ENCODE peak calls at places on chromosomes 13 and 19, in six cellular contexts. T is HL-60, H is HCT116, A is thoracic aorta, Q is heart left ventricle, L is astrocyte. C is an unnamed sample.

GRCh38 chr19:57245959-57246358 is 5.5 kb downstream of the ZNF805 start:
- DNase-seq in Q (no peak), T (no peak), L (no peak), H (no peak), A (no peak), C (no peak)

GRCh38 chr19:6811906-6812305 is 39.4 kb downstream of the VAV1 start:
- DNase-seq in A (no peak), Q (no peak), L (peak), T (peak), H (peak), C (peak)

GRCh38 chr19:39765091-39766076 is 13.3 kb upstream of the LEUTX start:
- DNase-seq in L (peak), T (peak), Q (peak), A (no peak), H (peak), C (no peak)

GRCh38 chr19:36891768-36892357 is 24.2 kb downstream of the ZNF829 start:
- DNase-seq in L (no peak), Q (no peak), A (no peak), H (no peak), T (no peak), C (no peak)

GRCh38 chr13:26465514-26465913 is 92.0 kb upstream of the WASF3 start:
- DNase-seq in Q (peak), A (no peak), H (no peak), L (no peak), T (no peak), C (no peak)

GRCh38 chr19:47658431-47659383 is 49.8 kb downstream of the BICRA start:
- DNase-seq in L (peak), H (no peak), T (no peak), A (no peak), Q (no peak), C (no peak)

GRCh38 chr19:15331419-15332310 is 674 bp downstream of the BRD4 start:
- DNase-seq in L (no peak), T (peak), A (no peak), H (no peak), Q (peak), C (no peak)

GRCh38 chr13:85655040-85655439 is 144.2 kb downstream of the SLITRK6 start:
- DNase-seq in L (no peak), H (no peak), T (no peak), A (no peak), Q (no peak), C (no peak)

GRCh38 chr19:35122687-35123551 is 7.3 kb downstream of the FXYD3 start:
- DNase-seq in Q (no peak), A (no peak), T (no peak), H (no peak), L (no peak), C (no peak)

GRCh38 chr19:22523940-22524339 is 101.8 kb upstream of the ZNF98 start:
- DNase-seq in T (no peak), Q (no peak), H (no peak), A (no peak), L (no peak), C (no peak)

GRCh38 chr19:39778763-39779162 is at the start of gene LEUTX:
- DNase-seq in H (no peak), T (no peak), L (no peak), Q (no peak), A (no peak), C (no peak)

GRCh38 chr13:45799451-45799850 is 52.1 kb downstream of the SIAH3 start:
- DNase-seq in A (no peak), Q (no peak), H (no peak), L (no peak), T (no peak), C (no peak)

GRCh38 chr13:109131698-109132257 is 502.4 kb downstream of the MYO16 start:
- DNase-seq in Q (no peak), L (peak), T (peak), A (no peak), H (no peak), C (no peak)

GRCh38 chr13:46184277-46184699 is 2.3 kb upstream of the LCP1 start:
- DNase-seq in L (no peak), Q (peak), T (peak), H (peak), A (no peak), C (no peak)

GRCh38 chr13:99018418-99019180 is 40.7 kb upstream of the DOCK9 start:
- DNase-seq in Q (no peak), T (no peak), H (no peak), L (peak), A (no peak), C (no peak)

GRCh38 chr19:10209305-10209704 is 14.6 kb upstream of the DNMT1 start:
- DNase-seq in L (peak), T (no peak), H (no peak), Q (no peak), A (no peak), C (no peak)

GRCh38 chr13:76289558-76289957 is 596.6 kb downstream of the KCTD12 start:
- DNase-seq in H (no peak), Q (no peak), A (no peak), L (no peak), T (no peak), C (no peak)

GRCh38 chr19:39843919-39844793 is 2.0 kb downstream of the FBL start:
- DNase-seq in Q (no peak), A (no peak), T (peak), L (peak), H (no peak), C (no peak)

GRCh38 chr19:791605-792360 is 5.5 kb upstream of the PTBP1 start:
- DNase-seq in L (no peak), T (no peak), Q (no peak), A (no peak), H (no peak), C (no peak)

GRCh38 chr13:45196622-45197021 is 4.2 kb downstream of the KCTD4 start:
- DNase-seq in H (no peak), L (peak), A (no peak), T (no peak), Q (no peak), C (no peak)

DNA sequence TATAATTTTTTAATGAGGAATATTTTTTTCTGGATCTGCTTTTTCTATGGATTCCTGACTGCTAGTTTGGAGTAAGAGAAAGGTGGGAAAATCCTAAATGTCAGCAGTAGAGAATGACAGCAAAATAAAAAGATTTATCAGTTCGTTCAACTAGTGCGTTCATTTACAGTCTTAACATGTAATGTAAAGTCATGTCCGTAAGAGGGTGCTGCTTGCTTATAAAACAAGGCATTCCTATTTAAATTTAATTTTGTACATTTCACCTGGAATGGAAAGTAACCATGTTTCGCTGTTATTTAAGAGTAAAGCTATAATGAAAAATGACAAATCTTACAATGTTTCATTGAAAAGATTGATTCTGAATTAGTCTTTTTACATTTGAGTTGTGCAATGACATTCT is 76.6 kb downstream of the ZMYM2 start:
- DNase-seq in Q (no peak), H (no peak), T (no peak), A (no peak), L (no peak), C (no peak)
- TF ChIP-seq CTCF in Q (peak), H (no peak), T (no peak), A (no peak), L (no peak), C (peak)

DNA sequence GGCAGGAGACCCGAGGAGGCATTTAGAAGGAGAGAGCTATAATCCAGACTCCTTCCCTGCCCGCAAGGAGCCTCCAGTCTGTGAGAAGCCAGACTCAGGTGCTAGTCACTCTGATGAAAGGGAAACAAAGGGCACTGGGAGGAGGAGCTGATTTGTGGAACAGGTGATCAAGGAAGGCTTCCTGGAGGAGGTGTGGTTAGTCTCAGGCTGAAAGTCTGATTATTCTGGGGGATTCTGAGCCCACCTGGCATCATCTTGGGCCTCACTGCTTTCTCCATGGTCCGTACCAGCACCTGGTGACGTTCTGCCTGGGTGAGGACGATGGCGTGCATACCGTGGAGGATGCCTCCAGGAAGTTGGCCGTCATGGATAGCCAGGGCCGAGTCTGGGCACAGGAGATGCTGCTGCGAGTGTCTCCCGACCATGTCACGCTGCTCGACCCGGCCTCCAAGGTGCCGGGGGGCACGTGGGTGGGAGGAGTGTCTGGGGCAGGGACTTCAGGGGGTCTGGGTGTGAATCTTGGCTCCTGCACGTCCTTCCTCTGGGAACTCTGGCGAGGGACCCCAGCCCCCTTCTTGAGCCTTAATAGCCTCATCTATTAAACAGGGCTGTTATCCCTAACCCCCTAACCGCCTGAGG is 3.9 kb downstream of the EPS8L1 start:
- DNase-seq in A (no peak), L (no peak), T (no peak), Q (no peak), H (no peak), C (no peak)
- H3K4me3 ChIP-seq in A (peak), L (no peak), T (peak), Q (no peak), H (peak), C (no peak)

DNA sequence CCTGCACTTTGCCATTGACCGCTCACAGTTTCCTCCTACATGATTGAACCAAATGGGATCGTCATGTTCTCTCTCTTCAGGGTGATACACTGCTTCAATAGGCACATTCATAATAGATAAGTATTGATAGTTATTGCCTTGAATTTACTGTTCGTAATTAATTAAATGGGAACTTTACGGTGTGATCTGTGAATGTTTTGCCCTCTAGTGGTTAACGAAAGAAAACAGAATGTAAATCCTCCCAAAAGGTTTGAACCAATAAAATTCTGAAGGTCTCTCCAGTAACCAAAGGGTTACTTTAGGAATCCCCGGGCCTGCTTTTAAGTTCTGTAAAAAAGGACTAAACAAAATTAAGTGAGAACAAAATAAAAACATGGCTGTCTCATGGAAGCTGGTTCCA is 389.3 kb downstream of the DACH1 start:
- DNase-seq in H (peak), Q (no peak), T (no peak), A (no peak), L (no peak), C (no peak)
- TF ChIP-seq CTCF in H (peak), Q (peak), T (no peak), A (no peak), L (peak), C (no peak)

GRCh38 chr13:95678967-95679366 is 2.0 kb downstream of the DNAJC3 start:
- DNase-seq in L (no peak), T (no peak), H (no peak), Q (no peak), A (no peak), C (no peak)
- H3K4me3 ChIP-seq in L (peak), T (peak), H (no peak), Q (peak), A (peak), C (no peak)

GRCh38 chr19:3443840-3444694 is 36.3 kb downstream of the SMIM24 start:
- DNase-seq in L (no peak), T (no peak), Q (peak), A (no peak), H (no peak), C (no peak)

GRCh38 chr19:3441986-3442329 is 38.4 kb downstream of the SMIM24 start:
- DNase-seq in H (no peak), A (no peak), L (no peak), T (no peak), Q (no peak), C (no peak)

GRCh38 chr19:3442487-3443071 is 37.7 kb downstream of the SMIM24 start:
- DNase-seq in H (no peak), L (no peak), Q (no peak), A (no peak), T (no peak), C (no peak)

GRCh38 chr19:3441089-3441985 is 39.0 kb downstream of the SMIM24 start:
- DNase-seq in A (no peak), Q (no peak), H (no peak), T (no peak), L (no peak), C (no peak)

DNA sequence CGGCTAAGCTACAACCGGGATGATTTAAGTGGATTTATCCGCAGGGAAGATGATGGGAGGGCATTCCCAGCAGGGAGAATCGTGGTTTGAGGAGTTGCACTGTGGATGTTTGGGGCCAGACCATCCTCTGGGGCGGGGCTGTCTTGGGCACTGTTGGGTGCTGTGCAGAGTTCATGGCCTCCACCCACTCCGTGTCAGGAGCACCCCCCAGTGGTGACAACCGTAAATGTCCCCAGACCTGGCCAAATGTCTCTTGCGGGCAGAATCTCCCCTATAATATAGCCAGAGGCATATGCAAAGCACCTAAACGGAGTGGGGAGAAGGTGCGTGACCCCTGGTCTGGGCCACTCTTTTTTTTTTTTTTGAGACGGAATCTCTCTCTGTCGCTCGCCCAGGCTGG is 40.2 kb downstream of the SMIM24 start:
- DNase-seq in H (no peak), Q (no peak), A (no peak), T (peak), L (no peak), C (no peak)
- TF ChIP-seq CTCF in H (peak), Q (peak), A (peak), T (peak), L (peak), C (peak)

DNA sequence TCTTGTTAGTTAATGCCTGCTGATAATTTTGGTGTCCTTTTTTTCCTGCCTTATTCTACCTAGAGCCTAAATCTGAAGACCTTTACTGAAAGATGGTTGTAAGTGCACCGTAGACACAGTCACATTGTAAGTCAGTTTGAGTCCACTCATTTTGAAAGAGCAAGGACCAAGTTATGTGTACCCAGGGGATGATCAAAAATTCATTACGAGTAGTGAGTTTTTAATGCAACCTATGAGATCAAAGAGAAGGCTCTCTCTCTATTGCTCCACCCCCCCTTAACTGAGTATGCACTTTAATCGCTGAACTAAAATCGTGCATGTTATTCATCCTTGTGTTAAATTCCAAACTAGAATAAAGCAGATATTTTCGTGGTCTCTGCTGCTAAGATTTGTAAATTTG is 1.8 kb downstream of the RAP2A start:
- DNase-seq in H (no peak), A (no peak), Q (no peak), L (no peak), T (no peak), C (no peak)
- H3K4me3 ChIP-seq in H (no peak), A (peak), Q (peak), L (peak), T (no peak), C (no peak)

DNA sequence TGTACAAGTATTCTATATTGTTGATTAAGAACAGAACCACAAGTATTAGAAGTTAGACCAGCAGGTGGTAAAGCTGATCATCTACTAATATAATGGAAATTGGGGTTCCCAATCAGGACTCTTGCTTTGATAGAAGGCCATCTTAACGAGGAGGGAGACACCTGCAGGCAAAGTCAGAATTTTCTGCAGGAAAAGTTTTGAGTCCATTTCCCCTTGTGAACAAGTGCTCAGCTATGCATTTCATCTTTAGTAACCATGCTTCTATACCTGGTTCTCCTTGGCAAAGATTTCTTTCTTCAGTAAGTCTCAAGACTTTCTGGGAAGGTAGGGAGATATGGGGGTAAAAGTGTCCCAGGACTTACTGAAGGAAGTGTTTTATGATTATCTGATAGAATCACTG is 36.1 kb upstream of the USPL1 start:
- DNase-seq in Q (no peak), T (peak), L (no peak), A (no peak), H (peak), C (no peak)
- TF ChIP-seq CTCF in Q (peak), T (no peak), L (peak), A (no peak), H (peak), C (peak)

C was measured in LNCaP clone FGC.